ENCODE peak calls at places on chromosomes 11 and 22, in six cellular contexts. N is NB4, Z is endodermal cell, D is fibroblast of mammary gland, X is AG04449, A is HAP-1. R is an unnamed sample.

GRCh38 chr22:22129387-22129786 is 115.2 kb upstream of the VPREB1 start:
- DNase-seq in Z (no peak), A (no peak), D (no peak), X (no peak), N (no peak), R (no peak)

GRCh38 chr22:32615874-32616564 is 141.4 kb downstream of the FBXO7 start:
- DNase-seq in D (no peak), Z (peak; percentile 85), X (no peak), N (no peak), A (peak; percentile 17), R (no peak)

GRCh38 chr11:61104963-61105362 is 2.7 kb downstream of the CD5 start:
- DNase-seq in D (no peak), N (no peak), Z (no peak), A (no peak), X (no peak), R (no peak)

GRCh38 chr11:134071766-134072403 is 3.0 kb downstream of the JAM3 start:
- DNase-seq in Z (no peak), A (no peak), N (no peak), X (no peak), D (no peak), R (no peak)

GRCh38 chr11:66845143-66845875 is 2.1 kb downstream of the RCE1 start:
- DNase-seq in D (no peak), X (no peak), A (no peak), Z (no peak), N (peak; percentile 1), R (no peak)

GRCh38 chr11:66335531-66336233 is 552 bp downstream of the RIN1 start:
- DNase-seq in X (no peak), D (peak; percentile 69), Z (peak; percentile 81), A (no peak), N (peak; percentile 87), R (no peak)

GRCh38 chr22:27476729-27477128 is 324.8 kb downstream of the MN1 start:
- DNase-seq in D (peak; percentile 83), N (no peak), X (no peak), A (no peak), Z (no peak), R (no peak)

GRCh38 chr11:66151273-66151672 is 81.2 kb downstream of the PACS1 start:
- DNase-seq in Z (no peak), N (no peak), D (no peak), X (no peak), A (no peak), R (no peak)

GRCh38 chr11:46669606-46670243 is 30.7 kb downstream of the ARHGAP1 start:
- DNase-seq in X (no peak), Z (peak; percentile 62), N (peak; percentile 80), D (no peak), A (no peak), R (no peak)

GRCh38 chr11:122601131-122602125 is 54.1 kb upstream of the UBASH3B start:
- DNase-seq in D (peak; percentile 92), X (peak; percentile 41), Z (no peak), N (no peak), A (no peak), R (no peak)

GRCh38 chr22:41382610-41383009 is 868 bp downstream of the TEF start:
- DNase-seq in A (no peak), Z (no peak), N (no peak), X (no peak), D (no peak), R (no peak)

GRCh38 chr22:30868663-30869385 is 99.8 kb downstream of the MORC2 start:
- DNase-seq in D (peak; percentile 48), Z (no peak), A (no peak), N (no peak), X (no peak), R (no peak)

GRCh38 chr11:66766681-66767080 is 37.7 kb upstream of the SPTBN2 start:
- DNase-seq in D (no peak), Z (no peak), X (no peak), N (no peak), A (no peak), R (no peak)

GRCh38 chr11:64661146-64661545 is 61.9 kb downstream of the NRXN2 start:
- DNase-seq in X (peak; percentile 54), A (no peak), N (peak; percentile 89), Z (peak; percentile 44), D (peak; percentile 72), R (no peak)

GRCh38 chr11:95531116-95531515 is 258.5 kb downstream of the FAM76B start:
- DNase-seq in D (peak; percentile 85), N (peak; percentile 66), A (no peak), Z (no peak), X (no peak), R (no peak)

GRCh38 chr11:23288001-23288783 is 427.9 kb upstream of the CCDC179 start:
- DNase-seq in X (peak; percentile 87), N (no peak), A (no peak), Z (no peak), D (peak; percentile 94), R (no peak)

GRCh38 chr11:85672111-85672875 is 7.4 kb upstream of the CREBZF start:
- DNase-seq in X (no peak), N (no peak), A (no peak), Z (no peak), D (peak; percentile 28), R (no peak)

GRCh38 chr11:20110908-20111669 is 49.2 kb downstream of the DBX1 start:
- DNase-seq in A (peak; percentile 77), X (peak; percentile 83), D (peak; percentile 97), N (peak; percentile 47), Z (peak; percentile 92), R (peak; percentile 26)

GRCh38 chr11:19957301-19957985 is 202.8 kb downstream of the DBX1 start:
- DNase-seq in A (no peak), D (no peak), Z (no peak), N (no peak), X (no peak), R (no peak)

GRCh38 chr11:117074122-117074521 is 24.1 kb downstream of the SIK3 start:
- DNase-seq in X (no peak), N (peak; percentile 60), Z (no peak), A (no peak), D (no peak), R (no peak)

GRCh38 chr11:122834065-122834464 is 4.2 kb upstream of the CRTAM start:
- DNase-seq in X (no peak), N (no peak), Z (no peak), D (no peak), A (no peak), R (no peak)

GRCh38 chr22:37457093-37457893 is 28.9 kb downstream of the MFNG start:
- DNase-seq in D (peak; percentile 56), A (peak; percentile 90), Z (peak; percentile 97), X (no peak), N (peak; percentile 70), R (peak; percentile 46)

GRCh38 chr11:27977031-27977430 is 130.9 kb downstream of the KIF18A start:
- DNase-seq in X (no peak), A (no peak), Z (no peak), D (peak; percentile 33), N (no peak), R (no peak)

GRCh38 chr11:40842750-40843339 is 616.6 kb downstream of the LRRC4C start:
- DNase-seq in D (no peak), Z (no peak), X (no peak), N (no peak), A (peak; percentile 41), R (no peak)
- H3K4me3 ChIP-seq in D (no peak overlapping the region), Z (no peak overlapping the region), X (no peak overlapping the region), N (no peak overlapping the region), A (no peak overlapping the region), R (no peak overlapping the region)

GRCh38 chr22:48538291-48538820 is 1289.3 kb downstream of the BRD1 start:
- DNase-seq in A (no peak), X (no peak), D (no peak), N (no peak), Z (no peak), R (no peak)

GRCh38 chr22:48536691-48537591 is 1290.7 kb downstream of the BRD1 start:
- DNase-seq in A (no peak), X (no peak), D (no peak), N (no peak), Z (no peak), R (no peak)

GRCh38 chr22:48534395-48534958 is 1293.2 kb downstream of the BRD1 start:
- DNase-seq in X (no peak), A (no peak), Z (no peak), D (no peak), N (no peak), R (no peak)

GRCh38 chr22:48532986-48533385 is 1294.7 kb downstream of the BRD1 start:
- DNase-seq in N (no peak), Z (no peak), A (no peak), X (no peak), D (no peak), R (no peak)

DNA sequence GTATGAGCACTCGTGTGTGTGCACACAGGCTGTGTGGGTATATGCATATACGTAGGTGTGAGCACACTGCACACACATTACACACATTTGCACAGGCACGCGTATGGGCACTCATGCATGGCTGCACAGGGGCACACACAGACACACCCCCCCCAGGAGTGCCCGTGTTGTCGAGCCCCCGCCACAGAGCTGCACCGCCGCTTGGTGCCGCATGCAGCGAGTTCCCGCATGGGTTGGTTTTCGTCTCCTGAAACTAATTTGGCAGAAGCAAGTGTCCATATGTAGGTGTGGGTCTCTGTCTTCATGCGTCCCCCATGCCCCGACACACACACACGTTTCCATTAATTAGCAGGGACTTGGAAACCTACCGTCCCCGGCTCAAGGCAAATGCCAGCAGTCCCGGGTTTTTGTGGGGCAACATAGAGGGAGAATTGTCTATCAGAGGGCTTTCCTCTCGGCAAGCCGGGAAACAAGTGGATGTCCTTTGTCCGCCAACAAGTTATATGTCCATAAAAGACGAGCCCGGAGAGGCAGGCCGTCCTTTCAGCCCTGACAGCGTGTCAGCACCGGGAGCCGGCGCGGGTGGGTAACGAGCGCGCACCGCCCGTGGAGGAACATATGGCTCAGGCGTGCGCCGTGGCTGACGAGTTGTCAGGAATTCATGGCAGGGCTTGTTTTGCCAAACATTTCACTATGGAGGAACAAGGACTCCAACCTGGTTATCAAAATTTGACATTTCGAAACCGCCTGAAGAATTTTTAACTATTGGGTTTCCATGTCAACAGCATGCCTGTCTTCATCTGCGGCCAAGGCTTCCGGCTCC is 1291.6 kb downstream of the BRD1 start:
- DNase-seq in Z (no peak), D (no peak), X (no peak), A (no peak), N (no peak), R (no peak)
- H3K4me3 ChIP-seq in Z (no peak overlapping the region), D (no peak overlapping the region), X (no peak overlapping the region), A (no peak overlapping the region), N (no peak overlapping the region), R (no peak overlapping the region)

DNA sequence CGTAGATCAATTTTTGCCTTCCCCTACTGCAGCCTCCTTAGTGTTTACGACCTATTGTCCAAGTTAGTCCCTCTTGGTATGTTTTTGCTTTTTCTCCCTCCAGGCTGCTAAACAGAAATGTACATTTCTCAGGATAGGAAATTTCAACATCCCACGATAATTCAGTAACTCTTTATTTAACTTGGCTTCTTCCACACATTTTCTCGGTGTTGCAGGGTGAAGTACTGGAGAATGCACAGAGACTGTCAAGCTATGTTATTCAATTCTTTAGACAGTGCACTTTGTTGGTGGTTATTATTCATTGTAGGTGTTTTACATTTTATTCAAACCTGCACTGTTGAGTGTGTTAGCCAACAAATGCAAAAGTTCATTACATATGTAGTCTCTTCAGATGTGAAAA is 839.8 kb downstream of the LRRC4C start:
- DNase-seq in D (no peak), N (no peak), X (no peak), Z (no peak), A (no peak), R (no peak)
- H3K4me3 ChIP-seq in D (no peak overlapping the region), N (no peak overlapping the region), X (no peak overlapping the region), Z (no peak overlapping the region), A (no peak overlapping the region), R (no peak overlapping the region)

DNA sequence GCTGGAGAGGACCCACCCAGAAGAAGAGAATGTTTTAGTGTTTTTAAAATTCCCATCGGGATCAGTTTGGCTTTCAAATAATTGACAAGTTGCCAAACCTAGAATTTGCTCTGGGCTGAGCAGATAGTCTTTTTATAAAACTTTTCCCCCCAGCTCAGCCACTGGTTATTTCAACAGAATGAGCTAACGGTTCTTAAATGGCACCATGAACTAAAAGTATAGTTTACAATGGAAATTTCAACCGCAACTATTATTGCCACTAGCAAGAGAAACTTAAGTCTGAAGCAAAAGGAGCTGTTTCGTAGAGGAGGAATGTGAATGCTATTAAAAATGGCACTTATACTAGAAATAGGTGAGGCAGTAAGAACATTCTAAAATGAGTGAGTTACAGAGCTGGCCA is 3.4 kb downstream of the DKK3 start:
- DNase-seq in N (no peak), A (no peak), X (no peak), Z (no peak), D (no peak), R (no peak)
- H3K4me3 ChIP-seq in N (no peak overlapping the region), A (no peak overlapping the region), X (no peak overlapping the region), Z (no peak overlapping the region), D (no peak overlapping the region), R (no peak overlapping the region)